ENCODE peak calls at places on chromosomes 1 and 21, in five cellular contexts. Q, U, Z, D and T are unnamed samples. For H3K27me3, the result is how much of the 10 kb centered on the place peaks cover.

GRCh38 chr1:161188381-161188780 is 10.5 kb downstream of the ADAMTS4 start:
- DNase-seq in Q (no peak), U (no peak), Z (no peak), D (no peak), T (no peak)

GRCh38 chr1:198483645-198484044 is 56.8 kb downstream of the ATP6V1G3 start:
- DNase-seq in Q (no peak), U (no peak), Z (no peak), D (no peak), T (no peak)

GRCh38 chr1:33972676-33973395 is 109.0 kb downstream of the HMGB4 start:
- DNase-seq in Q (no peak), U (no peak), Z (no peak), D (no peak), T (no peak)

GRCh38 chr1:33955101-33955500 is 91.2 kb downstream of the HMGB4 start:
- DNase-seq in Q (no peak), U (no peak), Z (no peak), D (no peak), T (no peak)

GRCh38 chr1:22584001-22584557 is 20.8 kb downstream of the EPHA8 start:
- DNase-seq in Q (no peak), U (no peak), Z (peak), D (no peak), T (no peak)

GRCh38 chr1:208433086-208433485 is 188.9 kb upstream of the PLXNA2 start:
- DNase-seq in Q (no peak), U (no peak), Z (peak), D (no peak), T (no peak)

GRCh38 chr1:10522324-10522860 is 47.6 kb downstream of the PEX14 start:
- DNase-seq in Q (no peak), U (no peak), Z (no peak), D (no peak), T (no peak)

GRCh38 chr1:27374687-27375086 is at the start of gene FCN3:
- DNase-seq in Q (no peak), U (no peak), Z (no peak), D (no peak), T (no peak)

GRCh38 chr1:225689882-225690459 is 37.0 kb upstream of the ENAH start:
- DNase-seq in Q (no peak), U (no peak), Z (no peak), D (no peak), T (no peak)

GRCh38 chr1:205950280-205950679 is 7.0 kb upstream of the SLC26A9 start:
- DNase-seq in Q (no peak), U (no peak), Z (no peak), D (no peak), T (no peak)

DNA sequence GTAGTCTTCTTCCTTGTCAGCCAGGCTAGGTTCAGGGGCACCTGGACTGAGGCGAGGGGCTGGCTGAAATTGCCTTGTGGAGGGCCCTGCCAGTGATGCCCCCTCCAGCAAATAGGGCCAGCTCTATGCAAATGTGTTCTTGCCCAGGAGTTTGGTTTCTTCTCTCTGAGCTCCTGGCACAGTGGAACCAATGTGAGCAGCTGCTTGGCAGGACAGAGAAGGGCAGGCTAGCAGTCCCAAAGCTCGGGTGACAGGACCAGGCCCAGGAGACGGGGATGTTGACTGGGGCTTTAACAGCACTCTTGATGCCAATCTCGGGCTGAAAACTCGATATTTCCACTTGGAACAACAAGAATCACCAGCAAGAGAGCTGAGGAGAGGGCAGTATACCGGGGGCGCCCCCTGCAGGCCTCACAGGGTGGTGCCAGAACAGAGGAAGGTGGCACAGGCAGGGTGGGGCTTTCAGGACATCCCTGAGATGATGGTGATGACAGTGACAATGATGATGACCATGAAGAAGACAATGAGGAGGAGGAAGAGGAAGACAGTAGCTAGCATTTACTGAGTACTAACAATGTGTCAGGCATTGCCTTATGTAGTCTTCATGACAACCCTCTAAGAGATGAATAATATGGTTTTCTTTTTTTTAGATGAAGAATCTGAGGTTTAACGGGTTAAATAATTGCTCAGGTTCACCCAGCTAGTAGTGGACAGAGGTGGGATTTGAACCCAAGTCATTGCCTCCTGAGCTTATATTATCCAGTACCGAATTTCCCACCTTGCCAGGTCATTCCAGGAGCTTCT is 2.7 kb upstream of the KCNJ9 start:
- DNase-seq in Q (peak), U (no peak), Z (peak), D (no peak), T (no peak)
- H3K27me3 ChIP-seq in Q (under half), U (under half), Z (half or more), D (under half), T (under half)

GRCh38 chr21:44900559-44901251 is 20.0 kb downstream of the ITGB2 start:
- DNase-seq in Q (no peak), U (no peak), Z (no peak), D (no peak), T (no peak)
- H3K27me3 ChIP-seq in Q (under half), U (under half), Z (half or more), D (under half), T (under half)

DNA sequence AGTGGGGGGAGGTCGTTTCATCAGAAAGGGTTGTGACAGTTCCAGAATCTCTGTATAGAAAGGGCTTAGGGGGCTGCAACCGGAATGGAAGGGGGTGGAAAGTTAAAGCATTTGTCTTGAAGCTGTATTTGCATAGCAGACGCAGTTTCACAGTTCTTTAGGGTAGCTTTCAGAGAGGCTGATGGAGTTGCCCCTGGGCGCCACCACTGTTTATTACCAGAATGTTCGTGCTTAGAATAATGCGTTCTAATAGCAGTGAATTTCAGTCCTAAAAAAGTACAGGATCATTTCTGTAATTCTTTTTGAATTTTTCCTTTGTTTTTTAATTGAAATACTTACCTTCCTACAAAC is 1.3 kb downstream of the EXO1 start:
- DNase-seq in Q (no peak), U (no peak), Z (no peak), D (no peak), T (no peak)
- H3K27me3 ChIP-seq in Q (under half), U (under half), Z (under half), D (under half), T (under half)

GRCh38 chr1:157286096-157286495 is 147.9 kb upstream of the ETV3 start:
- DNase-seq in Q (no peak), U (no peak), Z (no peak), D (no peak), T (no peak)
- H3K27me3 ChIP-seq in Q (under half), U (under half), Z (under half), D (under half), T (under half)

GRCh38 chr1:245222931-245223330 is 68.1 kb downstream of the KIF26B start:
- DNase-seq in Q (no peak), U (no peak), Z (no peak), D (no peak), T (no peak)
- H3K27me3 ChIP-seq in Q (under half), U (under half), Z (under half), D (under half), T (under half)

DNA sequence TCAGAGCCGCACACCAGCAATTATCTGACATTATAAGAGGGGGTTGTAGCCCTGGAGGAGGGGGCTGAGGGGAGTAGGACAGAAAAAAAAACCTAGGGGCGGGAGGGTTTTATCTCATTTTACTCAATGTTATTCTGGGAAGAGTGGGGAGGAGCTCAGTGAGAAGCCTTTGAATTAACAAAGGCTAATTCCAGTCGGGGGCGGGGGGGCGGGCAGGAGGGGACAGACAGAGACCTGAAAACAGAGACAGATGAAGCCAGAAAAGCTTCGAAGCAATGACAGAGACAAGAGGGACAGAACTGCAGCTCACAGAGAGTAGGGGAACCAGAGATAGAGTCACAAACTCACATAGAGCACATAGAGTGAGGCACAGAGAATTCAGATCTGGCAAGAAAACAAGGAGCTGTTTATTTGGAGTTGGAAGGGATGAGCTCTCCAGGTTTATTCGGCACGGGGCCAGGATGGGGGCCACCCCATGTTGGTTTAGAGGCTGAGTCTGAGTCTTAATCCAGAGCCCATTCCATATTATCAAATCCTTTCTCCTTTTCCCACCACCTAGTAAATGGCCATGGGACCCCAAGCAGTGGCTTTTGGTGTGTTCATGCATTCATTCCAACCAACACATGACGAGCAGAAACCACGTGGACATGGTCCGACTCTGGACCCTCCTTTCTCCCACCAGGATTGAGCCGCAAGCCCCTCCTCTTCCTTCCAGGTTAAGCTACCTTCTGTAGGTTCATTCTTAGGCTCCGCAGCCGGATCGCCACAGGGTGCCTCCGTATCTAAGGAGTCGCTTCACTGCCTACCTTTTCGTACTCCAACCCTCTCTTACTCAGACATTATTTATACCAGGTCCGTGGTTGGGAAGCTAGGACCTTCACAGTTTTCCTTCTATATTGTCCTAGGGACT is 63.4 kb downstream of the RHBG start:
- DNase-seq in Q (no peak), U (no peak), Z (no peak), D (no peak), T (no peak)
- H3K27me3 ChIP-seq in Q (half or more), U (half or more), Z (half or more), D (half or more), T (half or more)